ENCODE peak calls at places on chromosomes 6 and 20, in seven cellular contexts. E, C, S, V, Z, H and B are unnamed samples. For H3K4me1, the result is how much of the 10 kb centered on the place peaks cover.

GRCh38 chr6:121382467-121383121 is 48.3 kb upstream of the TBC1D32 start:
- DNase-seq in H (no peak), S (no peak), E (no peak), C (no peak), V (no peak), Z (peak), B (no peak)

GRCh38 chr20:35773154-35773751 is 1.4 kb downstream of the PHF20 start:
- DNase-seq in H (no peak), C (peak), S (no peak), E (peak), V (no peak), Z (peak), B (peak)

GRCh38 chr20:56202493-56203077 is 45.9 kb upstream of the MC3R start:
- DNase-seq in H (no peak), E (no peak), S (no peak), Z (peak), V (no peak), C (no peak), B (peak)

GRCh38 chr6:37367557-37367956 is 13.8 kb downstream of the RNF8 start:
- DNase-seq in E (no peak), S (no peak), Z (no peak), V (no peak), C (no peak), H (no peak), B (no peak)

GRCh38 chr20:33554914-33555420 is 65.1 kb downstream of the CBFA2T2 start:
- DNase-seq in C (peak), E (no peak), H (no peak), V (no peak), Z (peak), S (no peak), B (no peak)

GRCh38 chr6:36873612-36874011 is 991 bp downstream of the PPIL1 start:
- DNase-seq in V (no peak), E (no peak), Z (peak), C (no peak), S (no peak), H (no peak), B (no peak)

GRCh38 chr6:136782021-136782770 is 10.1 kb downstream of the MAP3K5 start:
- DNase-seq in Z (no peak), C (no peak), H (no peak), E (no peak), S (no peak), V (no peak), B (no peak)

GRCh38 chr20:62282877-62283503 is 19.8 kb upstream of the ADRM1 start:
- DNase-seq in S (no peak), C (no peak), Z (no peak), E (no peak), H (peak), V (no peak), B (no peak)

GRCh38 chr6:160519603-160520042 is 144.5 kb downstream of the LPA start:
- DNase-seq in H (no peak), V (no peak), Z (no peak), E (no peak), S (no peak), C (no peak), B (no peak)

GRCh38 chr20:48444249-48444648 is 383.6 kb downstream of the PREX1 start:
- DNase-seq in Z (no peak), H (no peak), E (no peak), S (no peak), C (no peak), V (no peak), B (no peak)

GRCh38 chr6:40439401-40439800 is 147.8 kb downstream of the LRFN2 start:
- DNase-seq in V (no peak), C (no peak), Z (no peak), H (no peak), E (no peak), S (no peak), B (no peak)

GRCh38 chr6:71473908-71474307 is 185.3 kb downstream of the OGFRL1 start:
- DNase-seq in Z (peak), S (no peak), E (peak), H (peak), C (no peak), V (peak), B (no peak)

GRCh38 chr6:106886922-106887797 is 87.4 kb downstream of the CD24 start:
- DNase-seq in H (no peak), V (no peak), S (no peak), Z (peak), C (no peak), E (no peak), B (no peak)

GRCh38 chr6:137297887-137298286 is 78.7 kb upstream of the IFNGR1 start:
- DNase-seq in S (no peak), Z (no peak), E (no peak), H (no peak), C (no peak), V (no peak), B (peak)

GRCh38 chr6:50707652-50708325 is 5.5 kb upstream of the TFAP2D start:
- DNase-seq in C (no peak), S (no peak), H (no peak), E (no peak), V (no peak), Z (no peak), B (no peak)

GRCh38 chr6:27214126-27214601 is 33.3 kb upstream of the PRSS16 start:
- DNase-seq in H (no peak), Z (peak), E (no peak), C (no peak), V (no peak), S (no peak), B (no peak)

GRCh38 chr20:48260370-48260769 is 475.1 kb upstream of the SULF2 start:
- DNase-seq in V (peak), E (no peak), Z (no peak), S (peak), H (peak), C (no peak), B (no peak)

GRCh38 chr6:163525926-163526325 is 111.4 kb downstream of the QKI start:
- DNase-seq in C (no peak), E (no peak), S (no peak), Z (no peak), H (no peak), V (no peak), B (no peak)

GRCh38 chr6:146962332-146962731 is 241.9 kb upstream of the STXBP5 start:
- DNase-seq in H (no peak), S (no peak), Z (no peak), C (no peak), V (no peak), E (no peak), B (no peak)

GRCh38 chr20:9185511-9185910 is 116.6 kb downstream of the PLCB4 start:
- DNase-seq in E (no peak), S (no peak), V (no peak), C (no peak), Z (peak), H (no peak), B (no peak)
- TF ChIP-seq POLR2A in E (no peak), S (no peak), V (no peak), C (no peak), Z (no peak), H (no peak), B (no peak)

GRCh38 chr6:3850451-3851203 is 1.5 kb downstream of the FAM50B start:
- DNase-seq in H (no peak), S (no peak), Z (no peak), E (peak), V (no peak), C (peak), B (no peak)

GRCh38 chr6:3847521-3847920 is 1.7 kb upstream of the FAM50B start:
- DNase-seq in S (no peak), E (no peak), H (no peak), Z (no peak), V (no peak), C (no peak), B (no peak)

GRCh38 chr6:3849681-3850450 is 693 bp downstream of the FAM50B start:
- DNase-seq in E (peak), Z (no peak), C (no peak), V (peak), H (no peak), S (no peak), B (peak)

GRCh38 chr6:3848925-3849605 is at the start of gene FAM50B:
- DNase-seq in H (peak), Z (peak), C (peak), S (peak), E (peak), V (peak), B (peak)

GRCh38 chr6:3848380-3848779 is 793 bp upstream of the FAM50B start:
- DNase-seq in S (no peak), Z (no peak), E (no peak), V (no peak), H (no peak), C (no peak), B (no peak)
- H3K4me3 ChIP-seq in S (peak), Z (peak), E (peak), V (peak), H (peak), C (peak), B (peak)

DNA sequence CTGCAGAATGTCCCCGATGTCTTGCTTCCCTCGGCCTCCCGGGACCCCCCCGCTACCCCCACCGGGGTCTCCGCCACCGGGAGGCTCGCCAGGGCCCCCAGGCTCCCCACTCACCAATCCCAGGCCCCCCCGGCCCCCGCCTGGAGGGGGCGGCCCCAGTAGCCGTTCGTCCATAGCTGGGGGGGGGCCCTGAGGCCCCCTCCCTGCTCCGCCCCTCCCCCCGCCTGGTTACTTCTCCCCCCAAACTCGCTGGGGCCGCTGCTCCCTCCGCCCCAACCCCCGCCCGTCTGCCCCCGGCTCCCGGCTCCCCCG is 304 bp downstream of the PBX2 start:
- DNase-seq in V (peak), C (no peak), E (peak), S (no peak), H (no peak), Z (no peak), B (no peak)
- H3K4me1 ChIP-seq in V (under half), C (under half), E (under half), S (half or more), H (under half), Z (under half), B (under half)

GRCh38 chr20:63978319-63979220 is 872 bp downstream of the SAMD10 start:
- DNase-seq in H (peak), E (peak), C (peak), S (no peak), V (peak), Z (no peak), B (peak)
- TF ChIP-seq POLR2A in H (peak), E (no peak), C (no peak), S (no peak), V (no peak), Z (no peak), B (no peak)

GRCh38 chr20:31595654-31596411 is 9.3 kb upstream of the ID1 start:
- DNase-seq in Z (peak), V (peak), H (peak), S (peak), C (peak), E (peak), B (peak)
- H3K4me3 ChIP-seq in Z (peak), V (no peak), H (no peak), S (no peak), C (no peak), E (no peak), B (no peak)

DNA sequence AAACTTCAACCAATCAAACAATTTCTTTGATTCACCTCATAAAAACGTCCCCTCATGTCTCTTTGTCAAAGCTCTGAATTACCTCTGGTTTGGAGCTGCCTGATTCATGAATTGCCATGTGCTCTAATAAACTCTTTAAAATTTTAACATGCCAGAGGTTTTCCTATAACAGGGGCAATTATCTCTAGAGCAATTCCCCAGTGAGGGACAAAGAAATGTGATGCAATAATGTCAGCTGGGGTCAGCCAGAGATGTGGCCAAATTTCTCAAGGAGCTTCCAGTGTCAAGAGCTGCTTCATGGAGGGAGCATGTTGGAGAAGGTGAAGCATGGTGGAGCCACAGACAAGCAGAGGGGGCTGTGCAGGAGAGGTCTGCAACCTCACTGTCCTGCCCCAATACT is 38.7 kb upstream of the RFPL4B start:
- DNase-seq in V (no peak), E (peak), C (no peak), S (no peak), H (no peak), Z (no peak), B (no peak)
- H3K4me1 ChIP-seq in V (under half), E (under half), C (under half), S (under half), H (under half), Z (under half), B (under half)

GRCh38 chr20:36988494-36988966 is 37.0 kb upstream of the SAMHD1 start:
- DNase-seq in C (no peak), V (no peak), S (no peak), E (no peak), Z (no peak), H (no peak), B (no peak)

GRCh38 chr20:36997121-36997520 is 45.6 kb upstream of the SAMHD1 start:
- DNase-seq in Z (no peak), S (no peak), H (no peak), E (no peak), V (no peak), C (no peak), B (no peak)

GRCh38 chr20:36992802-36993334 is 41.4 kb upstream of the SAMHD1 start:
- DNase-seq in H (no peak), V (no peak), S (no peak), C (no peak), E (no peak), Z (no peak), B (no peak)

GRCh38 chr20:36991708-36992107 is 40.2 kb upstream of the SAMHD1 start:
- DNase-seq in S (no peak), H (no peak), V (no peak), E (no peak), Z (no peak), C (no peak), B (no peak)
- TF ChIP-seq POLR2A in S (no peak), H (no peak), V (no peak), E (no peak), Z (no peak), C (no peak), B (no peak)